ENCODE peak calls at places on chromosomes 7 and 10, in ten cellular contexts. M, O, J, Y, P, G, F, D, E and A are unnamed samples.

GRCh38 chr10:48366261-48366660 is 59.8 kb downstream of the MAPK8 start:
- DNase-seq in M (no peak), O (no peak), J (no peak), Y (peak), P (no peak), G (no peak), F (no peak), D (no peak), E (no peak), A (peak)

GRCh38 chr10:32329061-32329460 is 17.9 kb downstream of the EPC1 start:
- DNase-seq in M (no peak), O (no peak), J (no peak), Y (no peak), P (no peak), G (no peak), F (no peak), D (no peak), E (no peak), A (no peak)

GRCh38 chr7:1511829-1512422 is 7.7 kb upstream of the INTS1 start:
- DNase-seq in M (no peak), O (no peak), J (no peak), Y (no peak), P (no peak), G (no peak), F (no peak), D (no peak), E (no peak), A (no peak)

GRCh38 chr10:47331491-47331890 is 9.2 kb downstream of the GDF2 start:
- DNase-seq in M (no peak), O (no peak), J (no peak), Y (no peak), P (no peak), G (no peak), F (no peak), D (no peak), E (no peak), A (no peak)

GRCh38 chr10:97991875-97992274 is 38.5 kb downstream of the CRTAC1 start:
- DNase-seq in M (no peak), O (no peak), J (peak), Y (peak), P (no peak), G (peak), F (no peak), D (no peak), E (no peak), A (peak)

GRCh38 chr10:104255244-104255981 is 721 bp downstream of the GSTO1 start:
- DNase-seq in M (peak), O (no peak), J (peak), Y (peak), P (no peak), G (peak), F (no peak), D (no peak), E (peak), A (peak)

GRCh38 chr10:615583-616152 is 73.8 kb downstream of the DIP2C start:
- DNase-seq in M (peak), O (peak), J (peak), Y (no peak), P (no peak), G (peak), F (no peak), D (peak), E (no peak), A (peak)

GRCh38 chr7:17651296-17651695 is 289.0 kb downstream of the SNX13 start:
- DNase-seq in M (no peak), O (no peak), J (no peak), Y (no peak), P (no peak), G (no peak), F (no peak), D (no peak), E (no peak), A (no peak)